ENCODE peak calls at places on chromosomes 4 and X, in six cellular contexts. One of them, this sample, is unnamed.

GRCh38 chr4:169952236-169953088 is 73.7 kb downstream of the MFAP3L start:
- DNase-seq in colonic mucosa: no peak
- DNase-seq in mammary epithelial cell: no peak
- DNase-seq in GM23248: no peak
- DNase-seq in mesenchymal stem cell: no peak
- DNase-seq in astrocyte: no peak
- DNase-seq in this sample: no peak

GRCh38 chrX:13428055-13428786 is 108.4 kb upstream of the ATXN3L start:
- DNase-seq in colonic mucosa: no peak
- DNase-seq in mammary epithelial cell: peak; percentile 92
- DNase-seq in GM23248: peak; percentile 70
- DNase-seq in mesenchymal stem cell: peak; percentile 55
- DNase-seq in astrocyte: peak; percentile 78
- DNase-seq in this sample: peak; percentile 53

GRCh38 chrX:96703379-96703778 is 18.7 kb downstream of the DIAPH2 start:
- DNase-seq in colonic mucosa: no peak
- DNase-seq in mammary epithelial cell: no peak
- DNase-seq in GM23248: no peak
- DNase-seq in mesenchymal stem cell: no peak
- DNase-seq in astrocyte: no peak
- DNase-seq in this sample: no peak

GRCh38 chr4:55132775-55133174 is 7.4 kb upstream of the KDR start:
- DNase-seq in colonic mucosa: no peak
- DNase-seq in mammary epithelial cell: no peak
- DNase-seq in GM23248: no peak
- DNase-seq in mesenchymal stem cell: no peak
- DNase-seq in astrocyte: no peak
- DNase-seq in this sample: no peak

GRCh38 chrX:123013141-123013540 is 170.9 kb upstream of the GRIA3 start:
- DNase-seq in colonic mucosa: no peak
- DNase-seq in mammary epithelial cell: peak; percentile 1
- DNase-seq in GM23248: peak; percentile 10
- DNase-seq in mesenchymal stem cell: no peak
- DNase-seq in astrocyte: peak; percentile 52
- DNase-seq in this sample: no peak

GRCh38 chr4:25367877-25368276 is 9.2 kb upstream of the ANAPC4 start:
- DNase-seq in colonic mucosa: no peak
- DNase-seq in mammary epithelial cell: no peak
- DNase-seq in GM23248: no peak
- DNase-seq in mesenchymal stem cell: no peak
- DNase-seq in astrocyte: no peak
- DNase-seq in this sample: no peak

GRCh38 chr4:85246055-85246454 is 228.9 kb upstream of the ARHGAP24 start:
- DNase-seq in colonic mucosa: no peak
- DNase-seq in mammary epithelial cell: no peak
- DNase-seq in GM23248: no peak
- DNase-seq in mesenchymal stem cell: no peak
- DNase-seq in astrocyte: no peak
- DNase-seq in this sample: no peak

GRCh38 chr4:170242471-170242870 is 152.7 kb upstream of the AADAT start:
- DNase-seq in colonic mucosa: no peak
- DNase-seq in mammary epithelial cell: peak; percentile 84
- DNase-seq in GM23248: peak; percentile 0
- DNase-seq in mesenchymal stem cell: no peak
- DNase-seq in astrocyte: peak; percentile 29
- DNase-seq in this sample: peak; percentile 57

GRCh38 chr4:176717237-176717636 is 75.5 kb downstream of the VEGFC start:
- DNase-seq in colonic mucosa: no peak
- DNase-seq in mammary epithelial cell: no peak
- DNase-seq in GM23248: no peak
- DNase-seq in mesenchymal stem cell: no peak
- DNase-seq in astrocyte: no peak
- DNase-seq in this sample: no peak

GRCh38 chr4:3827616-3828492 is 61.7 kb downstream of the ADRA2C start:
- DNase-seq in colonic mucosa: peak; percentile 91
- DNase-seq in mammary epithelial cell: no peak
- DNase-seq in GM23248: peak; percentile 74
- DNase-seq in mesenchymal stem cell: no peak
- DNase-seq in astrocyte: peak; percentile 12
- DNase-seq in this sample: peak; percentile 55

GRCh38 chrX:118627084-118627758 is 100.2 kb upstream of the IL13RA1 start:
- DNase-seq in colonic mucosa: no peak
- DNase-seq in mammary epithelial cell: peak; percentile 13
- DNase-seq in GM23248: peak; percentile 25
- DNase-seq in mesenchymal stem cell: peak; percentile 1
- DNase-seq in astrocyte: no peak
- DNase-seq in this sample: no peak

GRCh38 chrX:1463581-1464281 is 11.0 kb upstream of the ASMTL start:
- DNase-seq in colonic mucosa: no peak
- DNase-seq in mammary epithelial cell: no peak
- DNase-seq in GM23248: no peak
- DNase-seq in mesenchymal stem cell: no peak
- DNase-seq in astrocyte: no peak
- DNase-seq in this sample: no peak

GRCh38 chr4:140448162-140448561 is 20.7 kb upstream of the CLGN start:
- DNase-seq in colonic mucosa: no peak
- DNase-seq in mammary epithelial cell: no peak
- DNase-seq in GM23248: no peak
- DNase-seq in mesenchymal stem cell: no peak
- DNase-seq in astrocyte: no peak
- DNase-seq in this sample: no peak

GRCh38 chrX:45295587-45295986 is 94.9 kb upstream of the DIPK2B start:
- DNase-seq in colonic mucosa: peak; percentile 59
- DNase-seq in mammary epithelial cell: peak; percentile 46
- DNase-seq in GM23248: peak; percentile 7
- DNase-seq in mesenchymal stem cell: peak; percentile 49
- DNase-seq in astrocyte: peak; percentile 53
- DNase-seq in this sample: peak; percentile 9

GRCh38 chr4:183430317-183430986 is 14.0 kb upstream of the CDKN2AIP start:
- DNase-seq in colonic mucosa: peak; percentile 38
- DNase-seq in mammary epithelial cell: no peak
- DNase-seq in GM23248: no peak
- DNase-seq in mesenchymal stem cell: peak; percentile 27
- DNase-seq in astrocyte: no peak
- DNase-seq in this sample: no peak

GRCh38 chrX:96102997-96103396 is 581.6 kb upstream of the DIAPH2 start:
- DNase-seq in colonic mucosa: no peak
- DNase-seq in mammary epithelial cell: no peak
- DNase-seq in GM23248: no peak
- DNase-seq in mesenchymal stem cell: no peak
- DNase-seq in astrocyte: no peak
- DNase-seq in this sample: no peak

GRCh38 chrX:21207080-21207479 is 167.1 kb upstream of the CNKSR2 start:
- DNase-seq in colonic mucosa: no peak
- DNase-seq in mammary epithelial cell: no peak
- DNase-seq in GM23248: no peak
- DNase-seq in mesenchymal stem cell: no peak
- DNase-seq in astrocyte: no peak
- DNase-seq in this sample: no peak

GRCh38 chrX:13689519-13690211 is 737 bp downstream of the RAB9A start:
- DNase-seq in colonic mucosa: no peak
- DNase-seq in mammary epithelial cell: peak; percentile 36
- DNase-seq in GM23248: peak; percentile 59
- DNase-seq in mesenchymal stem cell: peak; percentile 47
- DNase-seq in astrocyte: peak; percentile 14
- DNase-seq in this sample: peak; percentile 51

GRCh38 chr4:154491731-154492249 is at the start of gene DCHS2:
- DNase-seq in colonic mucosa: peak; percentile 53
- DNase-seq in mammary epithelial cell: peak; percentile 4
- DNase-seq in GM23248: peak; percentile 13
- DNase-seq in mesenchymal stem cell: no peak
- DNase-seq in astrocyte: no peak
- DNase-seq in this sample: peak; percentile 28

GRCh38 chrX:25017667-25018247 is 2.0 kb upstream of the ARX start:
- DNase-seq in colonic mucosa: no peak
- DNase-seq in mammary epithelial cell: no peak
- DNase-seq in GM23248: no peak
- DNase-seq in mesenchymal stem cell: no peak
- DNase-seq in astrocyte: no peak
- DNase-seq in this sample: no peak

GRCh38 chr4:156888762-156889161 is 82.8 kb downstream of the PDGFC start:
- DNase-seq in colonic mucosa: no peak
- DNase-seq in mammary epithelial cell: peak; percentile 93
- DNase-seq in GM23248: peak; percentile 94
- DNase-seq in mesenchymal stem cell: peak; percentile 65
- DNase-seq in astrocyte: peak; percentile 90
- DNase-seq in this sample: peak; percentile 67

GRCh38 chrX:23699636-23700194 is 32.4 kb downstream of the PRDX4 start:
- DNase-seq in colonic mucosa: peak; percentile 19
- DNase-seq in mammary epithelial cell: no peak
- DNase-seq in GM23248: peak; percentile 13
- DNase-seq in mesenchymal stem cell: no peak
- DNase-seq in astrocyte: no peak
- DNase-seq in this sample: no peak

GRCh38 chr4:183182873-183183725 is 84.0 kb downstream of the WWC2 start:
- DNase-seq in colonic mucosa: no peak
- DNase-seq in mammary epithelial cell: peak; percentile 83
- DNase-seq in GM23248: peak; percentile 92
- DNase-seq in mesenchymal stem cell: peak; percentile 92
- DNase-seq in astrocyte: peak; percentile 93
- DNase-seq in this sample: peak; percentile 88

GRCh38 chrX:81259008-81259713 is 57.3 kb downstream of the SH3BGRL start:
- DNase-seq in colonic mucosa: no peak
- DNase-seq in mammary epithelial cell: no peak
- DNase-seq in GM23248: peak; percentile 28
- DNase-seq in mesenchymal stem cell: peak; percentile 46
- DNase-seq in astrocyte: peak; percentile 59
- DNase-seq in this sample: peak; percentile 59

GRCh38 chr4:119672086-119672485 is 43.5 kb upstream of the PDE5A start:
- DNase-seq in colonic mucosa: no peak
- DNase-seq in mammary epithelial cell: no peak
- DNase-seq in GM23248: no peak
- DNase-seq in mesenchymal stem cell: no peak
- DNase-seq in astrocyte: no peak
- DNase-seq in this sample: no peak

GRCh38 chr4:185805262-185805802 is 6.7 kb downstream of the SORBS2 start:
- DNase-seq in colonic mucosa: no peak
- DNase-seq in mammary epithelial cell: no peak
- DNase-seq in GM23248: no peak
- DNase-seq in mesenchymal stem cell: no peak
- DNase-seq in astrocyte: no peak
- DNase-seq in this sample: no peak

GRCh38 chr4:13202731-13203519 is 281.2 kb downstream of the RAB28 start:
- DNase-seq in colonic mucosa: no peak
- DNase-seq in mammary epithelial cell: no peak
- DNase-seq in GM23248: no peak
- DNase-seq in mesenchymal stem cell: no peak
- DNase-seq in astrocyte: no peak
- DNase-seq in this sample: no peak

GRCh38 chrX:150476183-150476699 is 92.2 kb upstream of the MTM1 start:
- DNase-seq in colonic mucosa: no peak
- DNase-seq in mammary epithelial cell: no peak
- DNase-seq in GM23248: no peak
- DNase-seq in mesenchymal stem cell: no peak
- DNase-seq in astrocyte: peak; percentile 15
- DNase-seq in this sample: peak; percentile 44

GRCh38 chr4:61533140-61533539 is 333.0 kb downstream of the ADGRL3 start:
- DNase-seq in colonic mucosa: no peak
- DNase-seq in mammary epithelial cell: peak; percentile 92
- DNase-seq in GM23248: no peak
- DNase-seq in mesenchymal stem cell: no peak
- DNase-seq in astrocyte: peak; percentile 73
- DNase-seq in this sample: no peak

GRCh38 chrX:135893294-135893817 is at the start of the genes CT45A10 and SAGE1:
- DNase-seq in colonic mucosa: no peak
- DNase-seq in mammary epithelial cell: no peak
- DNase-seq in GM23248: no peak
- DNase-seq in mesenchymal stem cell: no peak
- DNase-seq in astrocyte: no peak
- DNase-seq in this sample: no peak
- H3K9me3 ChIP-seq in colonic mucosa: no peaks in the 10 kb centered on the region
- H3K9me3 ChIP-seq in mammary epithelial cell: peaks cover 3% of the 10 kb centered on the region
- H3K9me3 ChIP-seq in GM23248: no peaks in the 10 kb centered on the region
- H3K9me3 ChIP-seq in mesenchymal stem cell: no peaks in the 10 kb centered on the region
- H3K9me3 ChIP-seq in astrocyte: no peaks in the 10 kb centered on the region
- H3K9me3 ChIP-seq in this sample: no peaks in the 10 kb centered on the region

DNA sequence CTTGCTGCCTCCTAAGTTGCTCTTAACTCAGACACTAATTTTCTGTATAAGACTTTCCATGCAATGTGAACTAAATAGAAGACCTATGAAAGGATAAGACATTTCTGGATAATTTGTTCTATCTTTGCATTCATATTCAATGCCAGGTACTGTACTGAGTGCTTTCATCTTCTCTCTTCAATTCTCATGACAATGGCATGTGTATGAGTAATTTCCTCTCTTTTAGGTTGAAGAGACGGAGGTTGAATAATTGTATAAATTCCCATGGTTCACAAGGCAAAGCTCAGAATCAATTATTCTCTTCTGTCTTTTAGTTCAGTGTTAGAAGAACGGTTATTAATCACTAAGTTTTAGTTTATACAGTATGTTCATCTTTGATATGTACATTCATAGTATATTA is 29.3 kb upstream of the CFAP299 start:
- DNase-seq in colonic mucosa: no peak
- DNase-seq in mammary epithelial cell: peak; percentile 43
- DNase-seq in GM23248: peak; percentile 66
- DNase-seq in mesenchymal stem cell: peak; percentile 7
- DNase-seq in astrocyte: peak; percentile 69
- DNase-seq in this sample: no peak
- H3K9ac ChIP-seq in colonic mucosa: no peak overlapping the region
- H3K9ac ChIP-seq in mammary epithelial cell: no peak overlapping the region
- H3K9ac ChIP-seq in GM23248: peak overlapping the region; percentile 53
- H3K9ac ChIP-seq in mesenchymal stem cell: no peak overlapping the region
- H3K9ac ChIP-seq in astrocyte: peak overlapping the region; percentile 76
- H3K9ac ChIP-seq in this sample: no peak overlapping the region

GRCh38 chrX:148620023-148620422 is 119.6 kb downstream of the AFF2 start:
- DNase-seq in colonic mucosa: no peak
- DNase-seq in mammary epithelial cell: peak; percentile 5
- DNase-seq in GM23248: no peak
- DNase-seq in mesenchymal stem cell: no peak
- DNase-seq in astrocyte: peak; percentile 44
- DNase-seq in this sample: no peak
- H3K4me1 ChIP-seq in colonic mucosa: no peaks in the 10 kb centered on the region
- H3K4me1 ChIP-seq in mammary epithelial cell: no peaks in the 10 kb centered on the region
- H3K4me1 ChIP-seq in GM23248: no peaks in the 10 kb centered on the region
- H3K4me1 ChIP-seq in mesenchymal stem cell: no peaks in the 10 kb centered on the region
- H3K4me1 ChIP-seq in astrocyte: no peaks in the 10 kb centered on the region
- H3K4me1 ChIP-seq in this sample: no peaks in the 10 kb centered on the region

GRCh38 chr4:88275516-88275915 is 8.8 kb downstream of the PPM1K start:
- DNase-seq in colonic mucosa: no peak
- DNase-seq in mammary epithelial cell: no peak
- DNase-seq in GM23248: no peak
- DNase-seq in mesenchymal stem cell: no peak
- DNase-seq in astrocyte: no peak
- DNase-seq in this sample: no peak
- H3K9me3 ChIP-seq in colonic mucosa: no peaks in the 10 kb centered on the region
- H3K9me3 ChIP-seq in mammary epithelial cell: no peaks in the 10 kb centered on the region
- H3K9me3 ChIP-seq in GM23248: no peaks in the 10 kb centered on the region
- H3K9me3 ChIP-seq in mesenchymal stem cell: no peaks in the 10 kb centered on the region
- H3K9me3 ChIP-seq in astrocyte: no peaks in the 10 kb centered on the region
- H3K9me3 ChIP-seq in this sample: peaks cover 4% of the 10 kb centered on the region

GRCh38 chrX:386239-386767 is 404 bp downstream of the PPP2R3B start:
- DNase-seq in colonic mucosa: peak; percentile 25
- DNase-seq in mammary epithelial cell: no peak
- DNase-seq in GM23248: peak; percentile 44
- DNase-seq in mesenchymal stem cell: no peak
- DNase-seq in astrocyte: no peak
- DNase-seq in this sample: peak; percentile 3
- H3K9ac ChIP-seq in colonic mucosa: peak overlapping the region; percentile 96
- H3K9ac ChIP-seq in mammary epithelial cell: peak overlapping the region; percentile 97
- H3K9ac ChIP-seq in GM23248: peak overlapping the region; percentile 97
- H3K9ac ChIP-seq in mesenchymal stem cell: peak overlapping the region; percentile 96
- H3K9ac ChIP-seq in astrocyte: peak overlapping the region; percentile 100
- H3K9ac ChIP-seq in this sample: peak overlapping the region; percentile 99

GRCh38 chrX:107713205-107714195 is 62.1 kb downstream of the TSC22D3 start:
- DNase-seq in colonic mucosa: no peak
- DNase-seq in mammary epithelial cell: no peak
- DNase-seq in GM23248: peak; percentile 35
- DNase-seq in mesenchymal stem cell: peak; percentile 21
- DNase-seq in astrocyte: no peak
- DNase-seq in this sample: peak; percentile 28
- H3K4me1 ChIP-seq in colonic mucosa: peaks cover 5% of the 10 kb centered on the region
- H3K4me1 ChIP-seq in mammary epithelial cell: peaks cover 23% of the 10 kb centered on the region
- H3K4me1 ChIP-seq in GM23248: peaks cover 52% of the 10 kb centered on the region
- H3K4me1 ChIP-seq in mesenchymal stem cell: peaks cover 23% of the 10 kb centered on the region
- H3K4me1 ChIP-seq in astrocyte: peaks cover 30% of the 10 kb centered on the region
- H3K4me1 ChIP-seq in this sample: peaks cover 48% of the 10 kb centered on the region